ENCODE peak calls at places on chromosomes 11 and 22, in seven cellular contexts. I is GM23248; H is CD4-positive, alpha-beta memory T cell; R is skeletal muscle cell; N is lung; B is Karpas-422; P is small intestine. V is an unnamed sample.

GRCh38 chr11:14860511-14860910 is 31.5 kb downstream of the CYP2R1 start:
- DNase-seq in N (no peak), P (no peak), R (no peak), I (no peak), B (no peak), H (no peak), V (no peak)

GRCh38 chr11:13760115-13760514 is 91.6 kb downstream of the FAR1 start:
- DNase-seq in R (no peak), B (no peak), P (no peak), N (no peak), H (no peak), I (no peak), V (no peak)

GRCh38 chr11:125343732-125344131 is 152.3 kb downstream of the FEZ1 start:
- DNase-seq in H (no peak), B (no peak), I (peak), N (no peak), R (peak), P (no peak), V (no peak)

GRCh38 chr11:76455331-76455730 is 10.5 kb downstream of the EMSY start:
- DNase-seq in N (no peak), R (no peak), B (no peak), H (no peak), P (no peak), I (no peak), V (no peak)

GRCh38 chr11:117822031-117822521 is 2.5 kb downstream of the FXYD2 start:
- DNase-seq in N (no peak), I (peak), R (no peak), P (peak), H (no peak), B (peak), V (no peak)

GRCh38 chr11:95714853-95715776 is 74.5 kb downstream of the FAM76B start:
- DNase-seq in H (no peak), P (no peak), R (no peak), N (no peak), B (no peak), I (no peak), V (no peak)

GRCh38 chr11:32290783-32291182 is 144.6 kb downstream of the WT1 start:
- DNase-seq in H (no peak), P (no peak), N (no peak), R (no peak), I (no peak), B (no peak), V (no peak)

GRCh38 chr22:23574877-23575276 is 5.2 kb downstream of the IGLL1 start:
- DNase-seq in P (no peak), R (no peak), N (no peak), B (no peak), H (no peak), I (no peak), V (no peak)

GRCh38 chr11:46252373-46252914 is 25.0 kb upstream of the CREB3L1 start:
- DNase-seq in H (no peak), N (no peak), P (peak), B (no peak), R (no peak), I (no peak), V (no peak)

GRCh38 chr11:45906096-45906682 is 882 bp downstream of the FREY1 start:
- DNase-seq in N (no peak), I (no peak), H (no peak), R (no peak), P (peak), B (peak), V (no peak)

GRCh38 chr11:94049351-94049750 is 28.2 kb downstream of the HEPHL1 start:
- DNase-seq in R (no peak), H (no peak), P (no peak), B (no peak), I (no peak), N (no peak), V (no peak)

GRCh38 chr11:17498475-17498874 is 21.8 kb upstream of the ABCC8 start:
- DNase-seq in B (peak), P (no peak), H (no peak), I (peak), R (no peak), N (no peak), V (no peak)

GRCh38 chr22:37212174-37212906 is at the start of gene SSTR3:
- DNase-seq in B (no peak), R (no peak), H (no peak), N (no peak), I (peak), P (no peak), V (no peak)

GRCh38 chr22:37472418-37473006 is 13.7 kb downstream of the MFNG start:
- DNase-seq in I (peak), P (peak), R (no peak), N (no peak), B (peak), H (peak), V (no peak)

GRCh38 chr11:128777369-128778011 is 83.6 kb downstream of the FLI1 start:
- DNase-seq in P (no peak), I (no peak), R (no peak), N (no peak), B (no peak), H (no peak), V (no peak)

GRCh38 chr11:91859666-91860065 is 365.0 kb upstream of the FAT3 start:
- DNase-seq in R (no peak), N (no peak), P (no peak), I (no peak), H (no peak), B (no peak), V (no peak)

GRCh38 chr22:47773635-47774034 is 1011.2 kb downstream of the TBC1D22A start:
- DNase-seq in H (no peak), N (no peak), I (no peak), R (no peak), P (no peak), B (no peak), V (no peak)

DNA sequence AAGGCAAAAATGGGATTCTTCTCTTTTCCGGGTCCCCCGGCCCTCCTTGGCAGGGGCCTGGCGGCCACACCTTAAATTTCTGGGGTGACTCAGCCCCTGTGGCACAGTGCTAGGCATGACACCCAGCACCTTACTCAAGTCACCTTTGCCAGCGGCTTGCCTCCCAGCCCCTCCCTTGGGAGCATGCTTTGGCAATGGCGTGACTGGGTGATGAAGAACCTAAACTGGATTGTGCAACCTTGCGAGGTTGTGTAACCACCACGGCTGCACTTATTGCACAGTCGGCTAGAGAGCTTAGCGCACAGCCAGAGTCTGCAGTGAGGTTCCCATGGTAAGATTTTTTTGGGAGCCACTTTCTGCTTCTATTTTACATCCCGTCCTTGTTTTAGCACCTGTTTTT is 16.1 kb upstream of the LDLRAD3 start:
- DNase-seq in I (peak), B (no peak), R (peak), H (no peak), P (peak), N (peak), V (no peak)
- H3K4me3 ChIP-seq in I (peak), B (no peak), R (no peak), H (no peak), P (no peak), N (no peak), V (no peak)

GRCh38 chr22:30640361-30640760 is 4.8 kb downstream of the SLC35E4 start:
- DNase-seq in I (no peak), N (no peak), B (no peak), P (no peak), H (no peak), R (no peak), V (no peak)

GRCh38 chr22:30634477-30635233 is 926 bp upstream of the SLC35E4 start:
- DNase-seq in N (peak), B (peak), R (peak), H (peak), P (peak), I (peak), V (peak)

GRCh38 chr22:30636226-30637077 is 871 bp downstream of the SLC35E4 start:
- DNase-seq in I (peak), N (no peak), P (peak), H (no peak), R (no peak), B (peak), V (no peak)

GRCh38 chr22:30635273-30636225 is at the start of gene SLC35E4:
- DNase-seq in N (peak), I (peak), B (peak), R (peak), P (peak), H (peak), V (peak)

DNA sequence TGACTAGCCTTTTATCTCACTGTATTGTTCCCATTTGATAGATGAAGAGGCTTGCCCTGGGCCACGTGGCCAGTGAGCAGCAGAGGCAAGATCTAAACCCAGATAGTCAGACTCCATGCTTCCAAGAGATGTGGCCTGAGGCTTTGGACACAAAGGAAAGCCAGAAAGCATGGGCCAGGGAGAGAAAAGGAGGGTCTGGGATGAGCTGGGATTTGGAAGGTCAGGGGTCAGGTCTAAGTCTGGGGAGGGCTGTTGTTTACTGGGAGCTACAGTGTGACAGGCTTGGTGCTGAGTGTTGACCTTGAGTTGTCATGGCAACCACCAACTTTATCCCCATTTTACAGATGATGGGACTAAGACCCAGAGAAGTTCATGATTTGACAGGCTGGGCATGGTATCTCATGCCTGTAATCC is 2.1 kb downstream of the SLC35E4 start:
- DNase-seq in B (no peak), I (peak), P (no peak), N (no peak), H (no peak), R (no peak), V (no peak)
- H3K4me3 ChIP-seq in B (no peak), I (peak), P (no peak), N (no peak), H (no peak), R (peak), V (no peak)

GRCh38 chr11:64856382-64857227 is 12.2 kb upstream of the CDC42BPG start:
- DNase-seq in B (no peak), R (no peak), I (peak), H (no peak), P (peak), N (peak), V (no peak)
- H3K4me3 ChIP-seq in B (no peak), R (no peak), I (peak), H (no peak), P (no peak), N (no peak), V (no peak)

DNA sequence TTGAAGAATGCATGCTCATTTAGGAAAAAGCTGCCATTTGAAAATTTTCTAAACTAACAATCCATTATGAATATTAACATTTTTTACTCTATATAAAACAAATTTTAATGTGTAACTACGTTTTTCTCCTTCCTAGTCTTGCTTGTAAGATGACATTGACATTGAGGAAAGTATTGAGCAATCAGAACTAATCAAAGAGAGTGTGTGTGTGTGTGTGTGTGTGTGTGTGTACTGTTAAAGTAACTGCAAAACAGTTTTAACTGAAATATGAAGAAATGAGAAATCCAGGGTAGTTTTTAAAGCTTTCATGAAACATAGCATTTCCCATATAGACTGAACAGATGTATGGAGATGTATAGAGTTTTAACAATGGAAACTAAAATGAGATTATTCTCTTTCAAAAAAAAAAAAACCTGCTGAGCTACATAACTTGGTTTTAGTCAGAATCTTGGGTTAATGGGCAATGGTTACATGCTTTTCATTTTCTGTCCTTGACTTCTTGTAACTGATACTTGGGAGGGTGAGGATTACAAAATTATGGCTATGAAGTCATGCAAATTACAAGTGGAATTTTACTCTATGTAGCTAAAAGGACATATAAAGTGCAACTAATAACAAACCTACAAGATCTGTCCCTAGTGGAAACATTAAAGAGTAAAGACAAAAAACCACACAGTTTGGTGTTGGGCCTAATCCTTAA is 2.0 kb downstream of the PDGFD start:
- DNase-seq in N (no peak), P (no peak), B (peak), I (no peak), H (no peak), R (no peak), V (no peak)
- H3K4me3 ChIP-seq in N (no peak), P (no peak), B (peak), I (no peak), H (no peak), R (no peak), V (no peak)

DNA sequence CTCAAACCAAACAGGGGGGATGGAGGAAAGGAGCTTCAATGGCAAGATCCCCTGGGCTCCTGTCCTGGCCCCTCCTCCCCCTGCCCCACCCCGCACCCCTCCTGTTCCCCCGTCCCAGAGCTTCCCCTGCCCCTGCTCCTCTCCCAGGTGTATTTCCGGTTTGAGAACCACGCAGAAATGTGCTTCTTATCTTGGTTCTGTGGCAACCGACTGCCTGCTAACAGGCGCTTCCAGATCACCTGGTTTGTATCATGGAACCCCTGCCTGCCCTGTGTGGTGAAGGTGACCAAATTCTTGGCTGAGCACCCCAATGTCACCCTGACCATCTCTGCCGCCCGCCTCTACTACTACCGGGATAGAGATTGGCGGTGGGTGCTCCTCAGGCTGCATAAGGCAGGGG is 4.0 kb downstream of the APOBEC3D start:
- DNase-seq in N (no peak), I (no peak), R (no peak), H (peak), P (no peak), B (no peak), V (peak)
- H3K4me3 ChIP-seq in N (no peak), I (no peak), R (no peak), H (no peak), P (no peak), B (no peak), V (peak)

GRCh38 chr11:119377961-119378667 is 3.4 kb downstream of the USP2 start:
- DNase-seq in P (no peak), N (no peak), R (no peak), H (no peak), I (no peak), B (no peak), V (no peak)
- H3K4me3 ChIP-seq in P (no peak), N (no peak), R (no peak), H (no peak), I (no peak), B (peak), V (no peak)

GRCh38 chr11:69136471-69136870 is 19.3 kb upstream of the SMIM38 start:
- DNase-seq in N (no peak), P (no peak), I (no peak), B (no peak), H (no peak), R (no peak), V (no peak)

GRCh38 chr11:69133251-69133650 is 22.5 kb upstream of the SMIM38 start:
- DNase-seq in N (no peak), H (no peak), P (no peak), I (no peak), B (no peak), R (no peak), V (no peak)

GRCh38 chr11:69135420-69136363 is 20.0 kb upstream of the SMIM38 start:
- DNase-seq in H (no peak), P (no peak), N (no peak), B (no peak), R (no peak), I (no peak), V (no peak)

GRCh38 chr11:69137148-69137844 is 18.4 kb upstream of the SMIM38 start:
- DNase-seq in R (no peak), H (no peak), I (no peak), N (no peak), B (no peak), P (peak), V (no peak)

GRCh38 chr11:69134957-69135356 is 20.8 kb upstream of the SMIM38 start:
- DNase-seq in P (peak), N (no peak), I (no peak), R (no peak), H (no peak), B (no peak), V (no peak)
- H3K4me3 ChIP-seq in P (no peak), N (no peak), I (no peak), R (no peak), H (no peak), B (no peak), V (no peak)

GRCh38 chr11:78642979-78643675 is 68.5 kb upstream of the NARS2 start:
- DNase-seq in I (no peak), N (no peak), R (no peak), H (no peak), B (no peak), P (no peak), V (no peak)
- H3K4me3 ChIP-seq in I (no peak), N (no peak), R (no peak), H (no peak), B (no peak), P (no peak), V (no peak)